ENCODE peak calls at places on chromosomes 13 and 19, in six cellular contexts. Q is lower lobe of right lung, J is fibroblast of the aortic adventitia, C is dorsolateral prefrontal cortex, H is cardiac muscle cell, A is HCT116. P is an unnamed sample.

GRCh38 chr13:95457294-95457693 is 95.2 kb upstream of the CLDN10 start:
- DNase-seq in H (no peak), Q (no peak), J (no peak), C (no peak), A (no peak), P (no peak)

GRCh38 chr19:4326215-4326836 is 12.3 kb downstream of the STAP2 start:
- DNase-seq in C (no peak), A (no peak), H (no peak), Q (no peak), J (no peak), P (no peak)

GRCh38 chr19:16376241-16376640 is 51.6 kb downstream of the KLF2 start:
- DNase-seq in Q (no peak), J (peak; percentile 8), C (peak; percentile 34), H (no peak), A (no peak), P (no peak)

GRCh38 chr13:49844191-49844590 is 51.7 kb upstream of the KPNA3 start:
- DNase-seq in C (no peak), Q (no peak), J (no peak), A (no peak), H (no peak), P (peak; percentile 36)

GRCh38 chr13:24218977-24219376 is 58.5 kb downstream of the SPATA13 start:
- DNase-seq in Q (no peak), A (no peak), C (no peak), H (peak; percentile 76), J (peak; percentile 49), P (peak; percentile 63)

GRCh38 chr13:94712812-94713555 is 639 bp upstream of the SOX21 start:
- DNase-seq in J (peak; percentile 35), H (peak; percentile 79), A (no peak), Q (no peak), C (peak; percentile 58), P (peak; percentile 59)

GRCh38 chr13:77434289-77434688 is 101.2 kb upstream of the SCEL start:
- DNase-seq in J (no peak), H (no peak), C (no peak), A (no peak), Q (no peak), P (no peak)

GRCh38 chr13:113144255-113144629 is 14.2 kb upstream of the PROZ start:
- DNase-seq in H (no peak), Q (no peak), J (no peak), C (no peak), A (no peak), P (no peak)

GRCh38 chr13:42048323-42048624 is 174 bp upstream of the DGKH start:
- DNase-seq in Q (no peak), J (no peak), H (no peak), A (no peak), C (no peak), P (no peak)

GRCh38 chr13:49042476-49042875 is 66.8 kb downstream of the FNDC3A start:
- DNase-seq in J (no peak), A (no peak), C (no peak), Q (no peak), H (peak; percentile 54), P (peak; percentile 30)

GRCh38 chr13:67117010-67117550 is 113.1 kb downstream of the PCDH9 start:
- DNase-seq in Q (no peak), C (no peak), A (no peak), J (peak; percentile 11), H (peak; percentile 49), P (no peak)

GRCh38 chr19:46976845-46977320 is 42.8 kb upstream of the NPAS1 start:
- DNase-seq in A (no peak), C (peak; percentile 16), J (peak; percentile 86), Q (no peak), H (peak; percentile 83), P (peak; percentile 93)

GRCh38 chr19:8973501-8974091 is 36.6 kb downstream of the MUC16 start:
- DNase-seq in C (no peak), Q (no peak), J (no peak), H (peak; percentile 1), A (no peak), P (no peak)

GRCh38 chr19:5536337-5536894 is 31.3 kb downstream of the TINCR start:
- DNase-seq in Q (peak; percentile 68), H (peak; percentile 69), J (peak; percentile 42), C (peak; percentile 52), A (peak; percentile 51), P (peak; percentile 21)

GRCh38 chr19:5541456-5541855 is 26.3 kb downstream of the TINCR start:
- DNase-seq in J (peak; percentile 4), A (no peak), C (no peak), H (peak; percentile 36), Q (no peak), P (no peak)

GRCh38 chr19:5540208-5540607 is 27.5 kb downstream of the TINCR start:
- DNase-seq in C (no peak), Q (no peak), H (no peak), J (no peak), A (no peak), P (no peak)

GRCh38 chr19:5537870-5538269 is 29.9 kb downstream of the TINCR start:
- DNase-seq in Q (no peak), H (no peak), A (no peak), J (no peak), C (no peak), P (no peak)

GRCh38 chr19:5539431-5539833 is 28.3 kb downstream of the TINCR start:
- DNase-seq in H (no peak), J (no peak), A (no peak), Q (no peak), C (no peak), P (no peak)
- H3K4me3 ChIP-seq in H (no peak overlapping the region), J (no peak overlapping the region), A (no peak overlapping the region), Q (no peak overlapping the region), C (no peak overlapping the region), P (no peak overlapping the region)

GRCh38 chr19:35740423-35741215 is 1.6 kb downstream of the IGFLR1 start:
- DNase-seq in Q (peak; percentile 99), J (peak; percentile 94), H (peak; percentile 99), C (peak; percentile 99), A (peak; percentile 87), P (peak; percentile 94)
- TF ChIP-seq CTCF in Q (peak; percentile 18), J (peak; percentile 23), H (peak; percentile 32), C (peak; percentile 8), A (no peak), P (peak; percentile 26)

DNA sequence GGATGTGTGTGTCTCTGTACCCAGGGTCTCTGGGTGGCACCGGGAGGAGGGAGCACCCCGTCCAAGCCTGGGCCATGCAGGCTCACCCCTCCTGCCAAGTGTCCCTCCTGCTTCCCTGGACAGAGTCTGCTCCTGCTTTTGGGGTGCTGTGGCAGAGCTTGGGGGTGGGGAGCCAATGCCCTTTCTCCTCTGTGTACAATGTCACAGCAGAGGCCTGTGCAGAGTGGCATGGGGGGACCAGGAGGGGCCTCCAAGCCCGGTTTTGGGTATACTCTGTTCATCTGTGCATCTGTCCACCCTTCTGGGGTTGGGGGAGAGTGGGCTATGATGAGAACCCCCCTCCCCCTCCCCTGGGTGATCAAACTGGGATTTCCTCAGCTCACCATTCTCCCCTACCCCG is 33.5 kb downstream of the PDE4A start:
- DNase-seq in A (no peak), Q (no peak), H (no peak), C (no peak), J (no peak), P (no peak)
- H3K4me3 ChIP-seq in A (no peak overlapping the region), Q (no peak overlapping the region), H (no peak overlapping the region), C (peak overlapping the region; percentile 42), J (no peak overlapping the region), P (no peak overlapping the region)

GRCh38 chr19:48858984-48859710 is 9.3 kb downstream of the PLEKHA4 start:
- DNase-seq in A (no peak), H (no peak), C (no peak), Q (peak; percentile 79), J (no peak), P (no peak)

GRCh38 chr19:48853483-48853882 is 14.9 kb downstream of the PLEKHA4 start:
- DNase-seq in C (no peak), J (no peak), H (no peak), A (no peak), Q (no peak), P (no peak)

GRCh38 chr19:48856921-48857320 is 11.5 kb downstream of the PLEKHA4 start:
- DNase-seq in J (no peak), A (no peak), H (no peak), C (no peak), Q (no peak), P (peak; percentile 72)

GRCh38 chr19:48852292-48852691 is 16.0 kb upstream of the HSD17B14 start:
- DNase-seq in J (no peak), A (no peak), H (no peak), Q (no peak), C (no peak), P (no peak)

DNA sequence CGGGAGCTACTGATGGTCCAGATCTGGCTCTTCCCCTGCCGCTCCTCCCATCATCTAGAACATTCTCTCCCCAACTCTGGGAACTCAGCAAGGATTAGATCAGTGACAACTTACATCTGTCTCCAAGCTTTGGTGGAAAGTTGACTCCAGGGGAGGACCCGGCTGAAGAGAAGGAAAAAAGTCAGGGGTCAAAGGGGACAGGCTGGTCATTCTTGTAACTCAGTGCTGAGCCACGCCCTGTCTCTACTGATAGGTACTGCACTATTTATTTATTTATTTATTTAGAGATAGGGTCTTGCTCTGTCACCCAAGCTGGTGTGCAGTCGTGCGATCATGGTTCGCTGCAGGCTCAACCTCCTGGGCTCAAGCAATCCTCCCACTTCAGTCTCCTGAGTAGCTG is 14.3 kb downstream of the PLEKHA4 start:
- DNase-seq in Q (no peak), C (no peak), J (no peak), A (no peak), H (no peak), P (no peak)
- TF ChIP-seq CTCF in Q (no peak), C (no peak), J (no peak), A (no peak), H (no peak), P (no peak)